ENCODE peak calls at places on chromosome 9, in four cellular contexts. Z is heart right ventricle, F is hepatocyte, V is NCI-H1105. O is an unnamed sample.

GRCh38 chr9:129143461-129143927 is 32.3 kb downstream of the PTPA start:
- DNase-seq in V (no peak), Z (peak; percentile 80), F (peak; percentile 64), O (no peak)

GRCh38 chr9:74639112-74639511 is 142.0 kb downstream of the RORB start:
- DNase-seq in Z (no peak), V (no peak), F (no peak), O (no peak)

GRCh38 chr9:77011973-77012817 is 7.3 kb upstream of the FOXB2 start:
- DNase-seq in V (peak; percentile 36), F (peak; percentile 76), Z (peak; percentile 54), O (peak; percentile 55)

GRCh38 chr9:90642570-90643539 is at the start of gene DIRAS2:
- DNase-seq in F (peak; percentile 84), V (peak; percentile 92), Z (peak; percentile 37), O (peak; percentile 68)

GRCh38 chr9:130448035-130448624 is 3.4 kb downstream of the ASS1 start:
- DNase-seq in F (no peak), Z (no peak), V (no peak), O (peak; percentile 8)

GRCh38 chr9:106084702-106085101 is 390.4 kb downstream of the TMEM38B start:
- DNase-seq in Z (no peak), V (no peak), F (no peak), O (no peak)

GRCh38 chr9:70411141-70411929 is 3.1 kb downstream of the KLF9 start:
- DNase-seq in F (peak; percentile 37), V (no peak), Z (peak; percentile 54), O (peak; percentile 55)

GRCh38 chr9:78213696-78214095 is 22.2 kb upstream of the CEP78 start:
- DNase-seq in Z (no peak), F (peak; percentile 47), V (no peak), O (no peak)

GRCh38 chr9:13324988-13325387 is 45.5 kb upstream of the MPDZ start:
- DNase-seq in Z (no peak), F (no peak), V (no peak), O (no peak)

GRCh38 chr9:22389271-22389670 is 57.4 kb upstream of the DMRTA1 start:
- DNase-seq in Z (no peak), F (no peak), V (no peak), O (no peak)

GRCh38 chr9:134378901-134379338 is 52.7 kb downstream of the RXRA start:
- DNase-seq in V (no peak), F (peak; percentile 62), Z (peak; percentile 68), O (no peak)

GRCh38 chr9:4137755-4138154 is 162.1 kb downstream of the GLIS3 start:
- DNase-seq in F (no peak), Z (no peak), V (no peak), O (no peak)

GRCh38 chr9:7479300-7479699 is 320.3 kb downstream of the DMAC1 start:
- DNase-seq in Z (no peak), V (no peak), F (no peak), O (no peak)

GRCh38 chr9:116391306-116391900 is 237.8 kb downstream of the PAPPA start:
- DNase-seq in V (no peak), Z (no peak), F (peak; percentile 27), O (peak; percentile 20)

GRCh38 chr9:134007150-134007549 is 15.0 kb upstream of the VAV2 start:
- DNase-seq in Z (no peak), V (peak; percentile 68), F (no peak), O (no peak)

GRCh38 chr9:16986441-16987387 is 116.2 kb upstream of the BNC2 start:
- DNase-seq in F (no peak), Z (no peak), V (no peak), O (no peak)

GRCh38 chr9:80951675-80952074 is 737.7 kb downstream of the TLE1 start:
- DNase-seq in V (no peak), F (no peak), Z (no peak), O (no peak)

GRCh38 chr9:86807577-86807976 is 139.7 kb downstream of the GAS1 start:
- DNase-seq in Z (no peak), V (no peak), F (peak; percentile 66), O (no peak)

GRCh38 chr9:111895996-111896941 is at the start of gene UGCG:
- DNase-seq in Z (peak; percentile 92), V (peak; percentile 49), F (peak; percentile 97), O (peak; percentile 90)

GRCh38 chr9:84296146-84296843 is 44.3 kb downstream of the SLC28A3 start:
- DNase-seq in V (no peak), Z (no peak), F (no peak), O (no peak)

GRCh38 chr9:135209136-135209535 is 121.7 kb downstream of the OLFM1 start:
- DNase-seq in F (no peak), V (no peak), Z (no peak), O (no peak)

GRCh38 chr9:89218040-89218928 is 39.7 kb upstream of the SHC3 start:
- DNase-seq in V (no peak), Z (no peak), F (no peak), O (no peak)

GRCh38 chr9:112384690-112385089 is 4.8 kb downstream of the HSDL2 start:
- DNase-seq in V (no peak), Z (no peak), F (no peak), O (no peak)

GRCh38 chr9:75624984-75625383 is 265.5 kb upstream of the PCSK5 start:
- DNase-seq in V (no peak), Z (no peak), F (no peak), O (no peak)

GRCh38 chr9:21395778-21396717 is 10.8 kb upstream of the IFNA2 start:
- DNase-seq in V (peak; percentile 17), Z (peak; percentile 57), F (peak; percentile 69), O (peak; percentile 68)

GRCh38 chr9:107976767-107977166 is 487.2 kb upstream of the KLF4 start:
- DNase-seq in V (no peak), F (no peak), Z (peak; percentile 50), O (no peak)

GRCh38 chr9:20189871-20190270 is 401.0 kb upstream of the SLC24A2 start:
- DNase-seq in V (no peak), F (no peak), Z (no peak), O (peak; percentile 31)

GRCh38 chr9:136711751-136712689 is at the start of gene DIPK1B:
- DNase-seq in F (peak; percentile 75), Z (no peak), V (peak; percentile 60), O (peak; percentile 65)

GRCh38 chr9:16824545-16825041 is 45.9 kb downstream of the BNC2 start:
- DNase-seq in V (no peak), F (peak; percentile 37), Z (no peak), O (no peak)

GRCh38 chr9:89080193-89080592 is 88.9 kb downstream of the S1PR3 start:
- DNase-seq in Z (peak; percentile 47), V (no peak), F (no peak), O (no peak)

GRCh38 chr9:92385474-92385873 is 18.9 kb downstream of the OGN start:
- DNase-seq in Z (no peak), F (no peak), V (no peak), O (no peak)

GRCh38 chr9:23123048-23123632 is 676.5 kb downstream of the DMRTA1 start:
- DNase-seq in F (peak; percentile 71), Z (no peak), V (peak; percentile 18), O (no peak)

GRCh38 chr9:127121628-127122175 is 733 bp downstream of the ANGPTL2 start:
- DNase-seq in V (no peak), Z (no peak), F (peak; percentile 40), O (no peak)

GRCh38 chr9:124242331-124243194 is 15.2 kb upstream of the NEK6 start:
- DNase-seq in V (no peak), Z (no peak), F (peak; percentile 44), O (no peak)

GRCh38 chr9:115877852-115878450 is 275.6 kb upstream of the PAPPA start:
- DNase-seq in V (no peak), Z (no peak), F (no peak), O (no peak)

GRCh38 chr9:20022410-20022809 is 233.6 kb upstream of the SLC24A2 start:
- DNase-seq in F (peak; percentile 23), Z (no peak), V (no peak), O (no peak)

GRCh38 chr9:133725886-133726285 is 12.3 kb downstream of the SARDH start:
- DNase-seq in Z (no peak), V (no peak), F (no peak), O (peak; percentile 4)

O was measured in pancreas.